ENCODE peak calls at places on chromosomes 16 and 17, in eight cellular contexts. One of them, this sample, is unnamed.
A peak's percentile ranks its signal among the peaks of the same experiment; 100 is the strongest.

GRCh38 chr16:23499801-23500200 is 10.5 kb downstream of the GGA2 start:
- DNase-seq in lower lobe of right lung: no peak
- DNase-seq in heart left ventricle: no peak
- DNase-seq in stimulated activated CD4-positive, alpha-beta T cell treated with anti-CD3 and anti-CD28 coated beads, Interleukin-1b, Interleukin-23, amount 100 ng/mL, for 48 hours: no peak
- DNase-seq in tibial nerve: no peak
- DNase-seq in CD8-positive, alpha-beta memory T cell: no peak
- DNase-seq in neural crest cell: no peak
- DNase-seq in stimulated activated CD8-positive, alpha-beta memory T cell treated with anti-CD3 and anti-CD28 coated beads, Interleukin-7, amount 100 ng/mL, for 4 hours: no peak
- DNase-seq in this sample: no peak

GRCh38 chr16:5865231-5865630 is 767.6 kb upstream of the EEF2KMT start:
- DNase-seq in lower lobe of right lung: no peak
- DNase-seq in heart left ventricle: no peak
- DNase-seq in stimulated activated CD4-positive, alpha-beta T cell treated with anti-CD3 and anti-CD28 coated beads, Interleukin-1b, Interleukin-23, amount 100 ng/mL, for 48 hours: no peak
- DNase-seq in tibial nerve: no peak
- DNase-seq in CD8-positive, alpha-beta memory T cell: no peak
- DNase-seq in neural crest cell: no peak
- DNase-seq in stimulated activated CD8-positive, alpha-beta memory T cell treated with anti-CD3 and anti-CD28 coated beads, Interleukin-7, amount 100 ng/mL, for 4 hours: no peak
- DNase-seq in this sample: peak; percentile 94

GRCh38 chr16:31147574-31147973 is 2.3 kb downstream of the PRSS36 start:
- DNase-seq in lower lobe of right lung: no peak
- DNase-seq in heart left ventricle: no peak
- DNase-seq in stimulated activated CD4-positive, alpha-beta T cell treated with anti-CD3 and anti-CD28 coated beads, Interleukin-1b, Interleukin-23, amount 100 ng/mL, for 48 hours: no peak
- DNase-seq in tibial nerve: no peak
- DNase-seq in CD8-positive, alpha-beta memory T cell: no peak
- DNase-seq in neural crest cell: no peak
- DNase-seq in stimulated activated CD8-positive, alpha-beta memory T cell treated with anti-CD3 and anti-CD28 coated beads, Interleukin-7, amount 100 ng/mL, for 4 hours: no peak
- DNase-seq in this sample: no peak

GRCh38 chr17:78806451-78806850 is 24.4 kb upstream of the CYTH1 start:
- DNase-seq in lower lobe of right lung: no peak
- DNase-seq in heart left ventricle: no peak
- DNase-seq in stimulated activated CD4-positive, alpha-beta T cell treated with anti-CD3 and anti-CD28 coated beads, Interleukin-1b, Interleukin-23, amount 100 ng/mL, for 48 hours: peak; percentile 58
- DNase-seq in tibial nerve: no peak
- DNase-seq in CD8-positive, alpha-beta memory T cell: no peak
- DNase-seq in neural crest cell: no peak
- DNase-seq in stimulated activated CD8-positive, alpha-beta memory T cell treated with anti-CD3 and anti-CD28 coated beads, Interleukin-7, amount 100 ng/mL, for 4 hours: no peak
- DNase-seq in this sample: no peak

GRCh38 chr17:8068736-8069586 is 18.6 kb downstream of the ALOX12B start:
- DNase-seq in lower lobe of right lung: peak; percentile 74
- DNase-seq in heart left ventricle: no peak
- DNase-seq in stimulated activated CD4-positive, alpha-beta T cell treated with anti-CD3 and anti-CD28 coated beads, Interleukin-1b, Interleukin-23, amount 100 ng/mL, for 48 hours: no peak
- DNase-seq in tibial nerve: no peak
- DNase-seq in CD8-positive, alpha-beta memory T cell: no peak
- DNase-seq in neural crest cell: no peak
- DNase-seq in stimulated activated CD8-positive, alpha-beta memory T cell treated with anti-CD3 and anti-CD28 coated beads, Interleukin-7, amount 100 ng/mL, for 4 hours: no peak
- DNase-seq in this sample: no peak

GRCh38 chr16:2977440-2977839 is 2.8 kb downstream of the PKMYT1 start:
- DNase-seq in lower lobe of right lung: peak; percentile 75
- DNase-seq in heart left ventricle: no peak
- DNase-seq in stimulated activated CD4-positive, alpha-beta T cell treated with anti-CD3 and anti-CD28 coated beads, Interleukin-1b, Interleukin-23, amount 100 ng/mL, for 48 hours: no peak
- DNase-seq in tibial nerve: no peak
- DNase-seq in CD8-positive, alpha-beta memory T cell: no peak
- DNase-seq in neural crest cell: no peak
- DNase-seq in stimulated activated CD8-positive, alpha-beta memory T cell treated with anti-CD3 and anti-CD28 coated beads, Interleukin-7, amount 100 ng/mL, for 4 hours: no peak
- DNase-seq in this sample: no peak

GRCh38 chr17:46135126-46135812 is 58.0 kb downstream of the KANSL1 start:
- DNase-seq in lower lobe of right lung: no peak
- DNase-seq in heart left ventricle: no peak
- DNase-seq in stimulated activated CD4-positive, alpha-beta T cell treated with anti-CD3 and anti-CD28 coated beads, Interleukin-1b, Interleukin-23, amount 100 ng/mL, for 48 hours: no peak
- DNase-seq in tibial nerve: no peak
- DNase-seq in CD8-positive, alpha-beta memory T cell: no peak
- DNase-seq in neural crest cell: no peak
- DNase-seq in stimulated activated CD8-positive, alpha-beta memory T cell treated with anti-CD3 and anti-CD28 coated beads, Interleukin-7, amount 100 ng/mL, for 4 hours: no peak
- DNase-seq in this sample: no peak

GRCh38 chr16:89531821-89532526 is 23.8 kb downstream of the SPG7 start:
- DNase-seq in lower lobe of right lung: no peak
- DNase-seq in heart left ventricle: no peak
- DNase-seq in stimulated activated CD4-positive, alpha-beta T cell treated with anti-CD3 and anti-CD28 coated beads, Interleukin-1b, Interleukin-23, amount 100 ng/mL, for 48 hours: no peak
- DNase-seq in tibial nerve: no peak
- DNase-seq in CD8-positive, alpha-beta memory T cell: no peak
- DNase-seq in neural crest cell: no peak
- DNase-seq in stimulated activated CD8-positive, alpha-beta memory T cell treated with anti-CD3 and anti-CD28 coated beads, Interleukin-7, amount 100 ng/mL, for 4 hours: no peak
- DNase-seq in this sample: no peak

GRCh38 chr17:9239821-9240658 is 218.7 kb downstream of the NTN1 start:
- DNase-seq in lower lobe of right lung: peak; percentile 85
- DNase-seq in heart left ventricle: peak; percentile 82
- DNase-seq in stimulated activated CD4-positive, alpha-beta T cell treated with anti-CD3 and anti-CD28 coated beads, Interleukin-1b, Interleukin-23, amount 100 ng/mL, for 48 hours: peak; percentile 69
- DNase-seq in tibial nerve: peak; percentile 62
- DNase-seq in CD8-positive, alpha-beta memory T cell: peak; percentile 69
- DNase-seq in neural crest cell: peak; percentile 52
- DNase-seq in stimulated activated CD8-positive, alpha-beta memory T cell treated with anti-CD3 and anti-CD28 coated beads, Interleukin-7, amount 100 ng/mL, for 4 hours: peak; percentile 31
- DNase-seq in this sample: peak; percentile 25

GRCh38 chr16:549544-550263 is 10.5 kb upstream of the PRR35 start:
- DNase-seq in lower lobe of right lung: no peak
- DNase-seq in heart left ventricle: no peak
- DNase-seq in stimulated activated CD4-positive, alpha-beta T cell treated with anti-CD3 and anti-CD28 coated beads, Interleukin-1b, Interleukin-23, amount 100 ng/mL, for 48 hours: no peak
- DNase-seq in tibial nerve: no peak
- DNase-seq in CD8-positive, alpha-beta memory T cell: no peak
- DNase-seq in neural crest cell: no peak
- DNase-seq in stimulated activated CD8-positive, alpha-beta memory T cell treated with anti-CD3 and anti-CD28 coated beads, Interleukin-7, amount 100 ng/mL, for 4 hours: no peak
- DNase-seq in this sample: no peak

GRCh38 chr16:25126820-25127232 is 15.3 kb downstream of the LCMT1 start:
- DNase-seq in lower lobe of right lung: no peak
- DNase-seq in heart left ventricle: no peak
- DNase-seq in stimulated activated CD4-positive, alpha-beta T cell treated with anti-CD3 and anti-CD28 coated beads, Interleukin-1b, Interleukin-23, amount 100 ng/mL, for 48 hours: peak; percentile 53
- DNase-seq in tibial nerve: no peak
- DNase-seq in CD8-positive, alpha-beta memory T cell: no peak
- DNase-seq in neural crest cell: no peak
- DNase-seq in stimulated activated CD8-positive, alpha-beta memory T cell treated with anti-CD3 and anti-CD28 coated beads, Interleukin-7, amount 100 ng/mL, for 4 hours: no peak
- DNase-seq in this sample: peak; percentile 74

GRCh38 chr17:78558181-78558850 is 18.9 kb downstream of the DNAH17 start:
- DNase-seq in lower lobe of right lung: no peak
- DNase-seq in heart left ventricle: no peak
- DNase-seq in stimulated activated CD4-positive, alpha-beta T cell treated with anti-CD3 and anti-CD28 coated beads, Interleukin-1b, Interleukin-23, amount 100 ng/mL, for 48 hours: peak; percentile 10
- DNase-seq in tibial nerve: no peak
- DNase-seq in CD8-positive, alpha-beta memory T cell: no peak
- DNase-seq in neural crest cell: no peak
- DNase-seq in stimulated activated CD8-positive, alpha-beta memory T cell treated with anti-CD3 and anti-CD28 coated beads, Interleukin-7, amount 100 ng/mL, for 4 hours: no peak
- DNase-seq in this sample: no peak

GRCh38 chr17:78416791-78417530 is 38.5 kb downstream of the PGS1 start:
- DNase-seq in lower lobe of right lung: no peak
- DNase-seq in heart left ventricle: peak; percentile 62
- DNase-seq in stimulated activated CD4-positive, alpha-beta T cell treated with anti-CD3 and anti-CD28 coated beads, Interleukin-1b, Interleukin-23, amount 100 ng/mL, for 48 hours: no peak
- DNase-seq in tibial nerve: no peak
- DNase-seq in CD8-positive, alpha-beta memory T cell: no peak
- DNase-seq in neural crest cell: no peak
- DNase-seq in stimulated activated CD8-positive, alpha-beta memory T cell treated with anti-CD3 and anti-CD28 coated beads, Interleukin-7, amount 100 ng/mL, for 4 hours: no peak
- DNase-seq in this sample: no peak